ENCODE peak calls at places on chromosomes 5 and 9, in seven cellular contexts. F is RWPE1; Q is NCI-H2107; Y is mucosa of descending colon; T is IMR-90; D is stimulated activated CD4-positive, alpha-beta T cell treated with anti-CD3 and anti-CD28 coated beads, Interleukin-4, amount 100 ng/mL, for 4 hours; E is astrocyte of the spinal cord. X is an unnamed sample.

GRCh38 chr9:92600742-92601261 is 65.0 kb upstream of the ECM2 start:
- DNase-seq in F (no peak), Q (no peak), Y (no peak), T (peak), D (no peak), E (peak), X (no peak)

GRCh38 chr9:10613413-10613812 is 611 bp upstream of the PTPRD start:
- DNase-seq in F (no peak), Q (no peak), Y (no peak), T (no peak), D (no peak), E (peak), X (peak)

GRCh38 chr9:108473209-108474112 is 382.3 kb downstream of the ACTL7B start:
- DNase-seq in F (peak), Q (no peak), Y (peak), T (peak), D (no peak), E (peak), X (no peak)

GRCh38 chr9:34651876-34652602 is at the start of gene IL11RA:
- DNase-seq in F (peak), Q (no peak), Y (peak), T (peak), D (peak), E (peak), X (peak)

GRCh38 chr9:128077847-128078503 is 9.9 kb downstream of the SLC25A25 start:
- DNase-seq in F (no peak), Q (no peak), Y (no peak), T (no peak), D (no peak), E (no peak), X (no peak)

GRCh38 chr5:3594514-3595101 is 1.0 kb upstream of the IRX1 start:
- DNase-seq in F (no peak), Q (no peak), Y (no peak), T (no peak), D (no peak), E (peak), X (no peak)

GRCh38 chr9:35342221-35342620 is 147.7 kb upstream of the RUSC2 start:
- DNase-seq in F (no peak), Q (no peak), Y (no peak), T (peak), D (no peak), E (no peak), X (no peak)

GRCh38 chr5:127521138-127521770 is 3.8 kb downstream of the PRRC1 start:
- DNase-seq in F (no peak), Q (no peak), Y (no peak), T (no peak), D (no peak), E (no peak), X (no peak)

GRCh38 chr5:142806769-142807377 is 36.7 kb downstream of the ARHGAP26 start:
- DNase-seq in F (no peak), Q (no peak), Y (no peak), T (no peak), D (no peak), E (no peak), X (no peak)

GRCh38 chr9:87515086-87515485 is 17.4 kb downstream of the DAPK1 start:
- DNase-seq in F (no peak), Q (no peak), Y (no peak), T (no peak), D (no peak), E (no peak), X (no peak)

GRCh38 chr5:93819666-93820065 is 78.3 kb upstream of the POU5F2 start:
- DNase-seq in F (no peak), Q (no peak), Y (no peak), T (no peak), D (no peak), E (no peak), X (no peak)

GRCh38 chr5:148746826-148747535 is 79.4 kb upstream of the ADRB2 start:
- DNase-seq in F (no peak), Q (no peak), Y (no peak), T (peak), D (no peak), E (no peak), X (no peak)

GRCh38 chr9:125258832-125259534 is 2.6 kb upstream of the GAPVD1 start:
- DNase-seq in F (no peak), Q (no peak), Y (no peak), T (no peak), D (no peak), E (no peak), X (no peak)

GRCh38 chr5:142192296-142192695 is 83.7 kb downstream of the NDFIP1 start:
- DNase-seq in F (no peak), Q (no peak), Y (no peak), T (no peak), D (no peak), E (no peak), X (no peak)

GRCh38 chr5:54766748-54767147 is 218.6 kb downstream of the ESM1 start:
- DNase-seq in F (no peak), Q (no peak), Y (no peak), T (no peak), D (no peak), E (no peak), X (no peak)

GRCh38 chr5:151155777-151156731 is 1.5 kb downstream of the ANXA6 start:
- DNase-seq in F (no peak), Q (no peak), Y (no peak), T (peak), D (no peak), E (peak), X (no peak)

GRCh38 chr5:140245354-140245753 is 57.5 kb downstream of the PFDN1 start:
- DNase-seq in F (no peak), Q (no peak), Y (no peak), T (peak), D (no peak), E (no peak), X (no peak)

GRCh38 chr9:123414921-123415592 is 59.1 kb downstream of the CRB2 start:
- DNase-seq in F (no peak), Q (no peak), Y (no peak), T (no peak), D (no peak), E (no peak), X (no peak)

GRCh38 chr9:18182636-18183035 is 291.3 kb upstream of the ADAMTSL1 start:
- DNase-seq in F (no peak), Q (no peak), Y (peak), T (no peak), D (no peak), E (no peak), X (no peak)

GRCh38 chr5:136228358-136228757 is 35.4 kb upstream of the SMIM32 start:
- DNase-seq in F (no peak), Q (no peak), Y (no peak), T (no peak), D (no peak), E (no peak), X (no peak)

GRCh38 chr5:1292139-1292538 is 2.7 kb downstream of the TERT start:
- DNase-seq in F (no peak), Q (no peak), Y (no peak), T (no peak), D (no peak), E (no peak), X (no peak)

GRCh38 chr5:147558826-147559225 is 49.0 kb upstream of the DPYSL3 start:
- DNase-seq in F (peak), Q (peak), Y (peak), T (peak), D (no peak), E (peak), X (peak)

GRCh38 chr5:38911933-38912332 is 66.1 kb downstream of the OSMR start:
- DNase-seq in F (no peak), Q (no peak), Y (no peak), T (no peak), D (no peak), E (no peak), X (no peak)

GRCh38 chr5:167814828-167815227 is 476.6 kb upstream of the WWC1 start:
- DNase-seq in F (peak), Q (no peak), Y (no peak), T (peak), D (no peak), E (peak), X (no peak)

GRCh38 chr5:116076496-116076895 is 8.3 kb upstream of the COMMD10 start:
- DNase-seq in F (no peak), Q (no peak), Y (peak), T (no peak), D (no peak), E (no peak), X (no peak)

GRCh38 chr5:118611332-118611945 is 376.9 kb downstream of the DTWD2 start:
- DNase-seq in F (peak), Q (no peak), Y (peak), T (peak), D (no peak), E (peak), X (peak)

GRCh38 chr9:85569988-85570387 is 171.8 kb downstream of the AGTPBP1 start:
- DNase-seq in F (peak), Q (no peak), Y (no peak), T (peak), D (no peak), E (peak), X (no peak)

GRCh38 chr9:95807326-95807947 is 68.1 kb upstream of the ERCC6L2 start:
- DNase-seq in F (no peak), Q (no peak), Y (peak), T (peak), D (no peak), E (peak), X (no peak)